ENCODE peak calls at places on chromosomes 12 and 14, in eight cellular contexts. T is tibial nerve, S is breast epithelium, A is left lung, X is IMR-90, P is astrocyte, L is fibroblast of lung, D is AG04450. G is an unnamed sample.

GRCh38 chr14:32694795-32695449 is 243.8 kb upstream of the NPAS3 start:
- DNase-seq in P (no peak), A (no peak), T (no peak), D (no peak), S (no peak), L (no peak), X (no peak), G (no peak)

GRCh38 chr12:64383675-64384074 is 6.9 kb downstream of the C12orf56 start:
- DNase-seq in T (no peak), L (no peak), D (no peak), A (no peak), X (no peak), S (no peak), P (no peak), G (no peak)

GRCh38 chr12:120598674-120599463 is 17.7 kb upstream of the POP5 start:
- DNase-seq in L (peak), X (peak), A (no peak), P (peak), D (no peak), T (no peak), S (no peak), G (no peak)

GRCh38 chr12:91833780-91834359 is 311.8 kb downstream of the BTG1 start:
- DNase-seq in X (no peak), P (peak), A (no peak), D (no peak), L (peak), T (no peak), S (no peak), G (no peak)

GRCh38 chr12:48142818-48143674 is 14.3 kb downstream of the ASB8 start:
- DNase-seq in P (no peak), D (no peak), S (no peak), T (no peak), L (no peak), X (no peak), A (no peak), G (no peak)

GRCh38 chr12:67827820-67828383 is 161.3 kb upstream of the IFNG-AS1 start:
- DNase-seq in L (peak), T (peak), P (peak), A (no peak), D (peak), S (no peak), X (peak), G (no peak)

GRCh38 chr12:76284816-76285750 is 63.1 kb downstream of the BBS10 start:
- DNase-seq in D (peak), A (no peak), X (peak), P (peak), T (no peak), L (peak), S (no peak), G (no peak)

GRCh38 chr12:79073506-79073905 is 208.9 kb downstream of the SYT1 start:
- DNase-seq in A (no peak), P (no peak), X (no peak), S (no peak), T (no peak), D (no peak), L (no peak), G (no peak)

GRCh38 chr12:26239508-26240328 is 44.3 kb downstream of the SSPN start:
- DNase-seq in L (peak), X (peak), S (peak), A (peak), T (peak), P (peak), D (peak), G (peak)

GRCh38 chr12:63752283-63752682 is 27.4 kb upstream of the RXYLT1 start:
- DNase-seq in L (no peak), X (no peak), T (no peak), S (no peak), P (no peak), D (no peak), A (no peak), G (no peak)

GRCh38 chr12:131118366-131118765 is 164.7 kb downstream of the ADGRD1 start:
- DNase-seq in L (no peak), T (no peak), S (no peak), D (no peak), P (no peak), A (no peak), X (no peak), G (no peak)

GRCh38 chr14:72732022-72732780 is 161.7 kb downstream of the DPF3 start:
- DNase-seq in S (no peak), P (no peak), L (no peak), D (no peak), X (no peak), A (no peak), T (no peak), G (no peak)

GRCh38 chr12:78887008-78887407 is 22.4 kb downstream of the SYT1 start:
- DNase-seq in P (peak), D (no peak), L (peak), X (peak), A (no peak), T (no peak), S (no peak), G (no peak)

GRCh38 chr14:63666326-63666725 is 24.7 kb upstream of the WDR89 start:
- DNase-seq in D (no peak), P (no peak), S (no peak), A (no peak), T (no peak), L (no peak), X (no peak), G (no peak)

GRCh38 chr12:72110814-72111615 is 161.2 kb upstream of the TRHDE start:
- DNase-seq in P (no peak), X (no peak), A (no peak), T (no peak), L (no peak), D (no peak), S (no peak), G (no peak)

GRCh38 chr14:36773136-36773540 is 111.5 kb downstream of the PAX9 start:
- DNase-seq in S (no peak), D (no peak), P (peak), T (no peak), A (no peak), X (peak), L (peak), G (no peak)

GRCh38 chr14:73802431-73803188 is 49.0 kb upstream of the PTGR2 start:
- DNase-seq in S (peak), L (no peak), A (no peak), D (no peak), T (no peak), P (no peak), X (no peak), G (no peak)

GRCh38 chr12:21065845-21066244 is 65.1 kb upstream of the SLCO1B1 start:
- DNase-seq in A (no peak), D (no peak), S (no peak), P (no peak), L (no peak), X (no peak), T (no peak), G (no peak)

GRCh38 chr12:119179335-119180021 is 747 bp downstream of the HSPB8 start:
- DNase-seq in T (peak), A (peak), S (peak), P (peak), X (peak), D (no peak), L (peak), G (no peak)

GRCh38 chr14:31084385-31084784 is 58.2 kb upstream of the STRN3 start:
- DNase-seq in P (no peak), L (no peak), D (no peak), A (no peak), T (no peak), X (no peak), S (no peak), G (no peak)
- TF ChIP-seq CTCF in P (no peak), L (no peak), D (no peak), A (no peak), T (no peak), X (no peak), S (no peak), G (no peak)

GRCh38 chr12:104166465-104166864 is 28.5 kb upstream of the NFYB start:
- DNase-seq in L (peak), P (peak), X (peak), T (no peak), A (no peak), D (peak), S (no peak), G (no peak)
- H3K27ac ChIP-seq in L (no peak), P (no peak), X (no peak), T (no peak), A (no peak), D (no peak), S (no peak), G (no peak)

GRCh38 chr12:99454539-99455172 is 192.9 kb upstream of the GARIN6 start:
- DNase-seq in X (no peak), P (no peak), D (no peak), L (peak), S (no peak), T (no peak), A (no peak), G (no peak)

GRCh38 chr12:99455350-99456037 is 192.1 kb upstream of the GARIN6 start:
- DNase-seq in A (no peak), D (no peak), S (peak), L (peak), T (no peak), P (peak), X (no peak), G (no peak)

GRCh38 chr12:99450231-99450630 is 197.3 kb upstream of the GARIN6 start:
- DNase-seq in X (no peak), A (no peak), D (no peak), L (peak), S (no peak), P (peak), T (no peak), G (no peak)

GRCh38 chr12:99453831-99454538 is 193.6 kb upstream of the GARIN6 start:
- DNase-seq in L (peak), T (no peak), D (no peak), P (peak), A (no peak), X (no peak), S (no peak), G (no peak)
- H3K4me3 ChIP-seq in L (no peak), T (no peak), D (no peak), P (no peak), A (no peak), X (no peak), S (no peak), G (no peak)

DNA sequence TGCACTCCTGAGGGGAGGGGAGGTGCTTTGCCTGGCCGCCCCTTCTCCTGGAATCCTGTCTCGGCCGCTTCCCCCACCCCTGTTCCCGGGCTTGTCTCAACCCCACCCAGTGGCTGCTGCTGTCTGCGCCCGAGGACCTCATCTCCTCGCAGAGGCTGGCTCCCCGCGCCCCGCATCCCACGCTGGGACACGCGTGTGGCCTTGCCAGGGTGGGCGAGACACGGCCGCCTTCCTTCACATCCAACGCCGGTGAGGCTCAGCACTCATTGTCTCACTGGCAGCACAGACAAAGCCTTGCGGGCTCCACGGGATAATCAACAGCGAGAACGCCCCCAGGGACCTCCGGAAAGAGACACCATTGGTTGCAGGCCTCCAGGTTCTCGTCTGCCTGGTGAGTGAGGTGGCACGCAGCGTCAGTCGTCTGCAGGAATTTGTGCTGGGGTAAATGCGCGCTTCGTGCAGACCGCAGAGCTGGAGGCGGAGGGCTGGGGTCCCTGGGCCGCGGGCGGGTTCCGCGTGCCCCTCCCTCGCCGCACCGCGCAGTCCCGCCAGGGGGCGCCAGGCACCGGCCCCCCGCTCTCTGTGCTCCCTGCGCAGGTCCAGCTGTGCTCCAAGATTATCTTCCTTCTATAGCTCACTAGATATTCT is 26.8 kb downstream of the CCDC177 start:
- DNase-seq in L (peak), P (peak), A (peak), T (no peak), S (no peak), X (no peak), D (no peak), G (peak)
- TF ChIP-seq CTCF in L (peak), P (peak), A (peak), T (no peak), S (peak), X (peak), D (peak), G (peak)

GRCh38 chr14:54702492-54702891 is 135.6 kb downstream of the SAMD4A start:
- DNase-seq in X (no peak), T (no peak), D (no peak), S (no peak), A (no peak), P (no peak), L (no peak), G (no peak)
- H3K27ac ChIP-seq in X (no peak), T (no peak), D (no peak), S (no peak), A (no peak), P (no peak), L (no peak), G (no peak)

GRCh38 chr14:90132821-90133570 is 71.2 kb downstream of the KCNK13 start:
- DNase-seq in T (no peak), D (no peak), A (no peak), L (peak), X (peak), S (no peak), P (peak), G (no peak)

GRCh38 chr14:90137807-90138206 is 76.0 kb downstream of the KCNK13 start:
- DNase-seq in L (peak), A (no peak), S (no peak), D (no peak), T (no peak), X (peak), P (peak), G (no peak)

GRCh38 chr14:90140298-90140955 is 78.6 kb downstream of the KCNK13 start:
- DNase-seq in P (peak), A (no peak), S (no peak), L (peak), D (no peak), T (no peak), X (peak), G (no peak)

GRCh38 chr14:90139199-90139598 is 77.4 kb downstream of the KCNK13 start:
- DNase-seq in D (no peak), A (no peak), S (no peak), L (no peak), P (no peak), T (no peak), X (no peak), G (no peak)

DNA sequence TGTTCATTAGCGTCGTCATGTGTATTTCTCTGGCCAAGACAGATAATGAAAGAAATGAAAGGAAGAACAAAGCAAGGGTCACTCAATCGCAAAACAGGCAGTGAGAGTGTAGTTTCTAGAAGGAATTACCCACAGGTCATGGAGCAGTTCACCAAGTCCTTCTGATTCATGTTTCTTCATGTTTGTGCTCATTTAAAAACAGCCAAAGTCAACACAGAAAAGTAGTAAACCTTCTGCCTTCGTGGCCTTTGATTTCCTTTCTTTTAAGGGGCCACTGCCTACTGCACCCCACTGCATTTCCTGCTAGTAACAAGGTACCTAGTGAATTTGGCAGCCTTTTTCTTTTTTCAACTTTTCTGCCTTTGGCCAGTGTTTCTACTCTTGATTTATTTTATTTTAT is 75.1 kb downstream of the KCNK13 start:
- DNase-seq in S (no peak), D (no peak), X (no peak), P (no peak), T (no peak), L (peak), A (no peak), G (no peak)
- H3K4me3 ChIP-seq in S (no peak), D (no peak), X (no peak), P (no peak), T (no peak), L (no peak), A (no peak), G (no peak)

GRCh38 chr12:100404769-100405407 is 48.0 kb downstream of the SLC17A8 start:
- DNase-seq in P (no peak), A (no peak), L (peak), T (no peak), S (no peak), X (peak), D (no peak), G (no peak)
- TF ChIP-seq CTCF in P (peak), A (peak), L (peak), T (no peak), S (no peak), X (peak), D (peak), G (peak)

DNA sequence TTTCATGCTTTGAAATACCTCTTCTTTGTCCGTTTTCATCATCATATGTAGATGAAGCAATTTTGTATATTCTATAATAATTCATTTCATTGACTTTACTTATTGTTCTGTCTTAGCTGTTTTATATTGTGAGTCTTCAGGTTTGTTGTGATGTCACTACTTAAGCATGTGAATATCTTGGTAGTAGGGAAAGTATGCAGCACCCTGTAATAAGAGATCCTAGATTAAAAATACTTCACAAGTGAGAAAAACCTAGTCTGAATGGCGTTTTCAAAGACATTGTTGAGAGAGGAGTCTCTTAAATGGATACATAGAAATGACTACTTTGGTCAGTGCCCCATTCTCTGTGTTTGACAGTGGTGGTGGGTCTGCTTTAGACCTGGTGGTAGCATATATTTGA is 61.4 kb downstream of the SLC16A7 start:
- DNase-seq in D (no peak), L (peak), S (no peak), X (peak), A (no peak), T (no peak), P (peak), G (no peak)
- H3K27ac ChIP-seq in D (no peak), L (no peak), S (no peak), X (no peak), A (no peak), T (no peak), P (no peak), G (no peak)

G was measured in dorsolateral prefrontal cortex.